ENCODE peak calls at places on chromosomes 16 and 17, in four cellular contexts. Y is psoas muscle, E is B cell, U is ovary. M is an unnamed sample.

GRCh38 chr16:68447721-68448359 is 468 bp downstream of the SMPD3 start:
- DNase-seq in Y (no peak), E (no peak), U (no peak), M (peak; percentile 58)

GRCh38 chr17:47815106-47815918 is 6.3 kb downstream of the OSBPL7 start:
- DNase-seq in Y (no peak), E (no peak), U (no peak), M (no peak)

GRCh38 chr17:41683441-41684007 is 5.2 kb upstream of the EIF1 start:
- DNase-seq in Y (peak; percentile 10), E (no peak), U (no peak), M (no peak)

GRCh38 chr17:47987240-47987835 is 16.4 kb downstream of the CDK5RAP3 start:
- DNase-seq in Y (no peak), E (no peak), U (no peak), M (no peak)

GRCh38 chr16:72018470-72018869 is 9.9 kb downstream of the DHODH start:
- DNase-seq in Y (no peak), E (no peak), U (no peak), M (no peak)

GRCh38 chr17:2602597-2603017 is 9.2 kb downstream of the PAFAH1B1 start:
- DNase-seq in Y (no peak), E (no peak), U (no peak), M (peak; percentile 23)

GRCh38 chr16:12819126-12820117 is 15.7 kb upstream of the CPPED1 start:
- DNase-seq in Y (peak; percentile 71), E (peak; percentile 73), U (no peak), M (peak; percentile 83)

GRCh38 chr16:7397901-7398300 is 65.3 kb downstream of the RBFOX1 start:
- DNase-seq in Y (no peak), E (no peak), U (no peak), M (no peak)

GRCh38 chr17:66541461-66542182 is 239.2 kb downstream of the PRKCA start:
- DNase-seq in Y (no peak), E (no peak), U (peak; percentile 34), M (peak; percentile 35)

GRCh38 chr17:74816883-74817620 is 40.9 kb upstream of the NAT9 start:
- DNase-seq in Y (no peak), E (no peak), U (no peak), M (no peak)

GRCh38 chr17:61450641-61451537 is 1.3 kb upstream of the TBX4 start:
- DNase-seq in Y (no peak), E (no peak), U (no peak), M (no peak)

GRCh38 chr17:58375216-58375615 is 23.2 kb upstream of the SUPT4H1 start:
- DNase-seq in Y (no peak), E (no peak), U (no peak), M (no peak)

GRCh38 chr16:12185563-12185962 is 209.0 kb downstream of the SNX29 start:
- DNase-seq in Y (no peak), E (no peak), U (no peak), M (no peak)

GRCh38 chr16:524274-525011 is 3.1 kb upstream of the CAPN15 start:
- DNase-seq in Y (peak; percentile 68), E (no peak), U (no peak), M (no peak)

GRCh38 chr17:1590031-1590746 is 27.6 kb upstream of the PITPNA start:
- DNase-seq in Y (peak; percentile 95), E (peak; percentile 33), U (no peak), M (peak; percentile 42)

GRCh38 chr16:74700206-74701040 is at the start of gene MLKL:
- DNase-seq in Y (peak; percentile 72), E (peak; percentile 49), U (no peak), M (peak; percentile 80)

GRCh38 chr16:73056911-73057310 is 9.0 kb upstream of the ZFHX3 start:
- DNase-seq in Y (no peak), E (no peak), U (no peak), M (no peak)

GRCh38 chr16:29820730-29821662 is 734 bp downstream of the MVP start:
- DNase-seq in Y (peak; percentile 76), E (peak; percentile 73), U (peak; percentile 74), M (peak; percentile 72)

GRCh38 chr17:29068828-29069227 is 25.9 kb downstream of the PIPOX start:
- DNase-seq in Y (no peak), E (no peak), U (no peak), M (no peak)

GRCh38 chr17:82703036-82703745 is 4.7 kb upstream of the RAB40B start:
- DNase-seq in Y (no peak), E (no peak), U (no peak), M (no peak)

GRCh38 chr17:77489898-77490265 is 349.1 kb downstream of the SEC14L1 start:
- DNase-seq in Y (peak; percentile 97), E (no peak), U (no peak), M (no peak)

GRCh38 chr17:78556812-78557211 is 20.4 kb downstream of the DNAH17 start:
- DNase-seq in Y (no peak), E (no peak), U (no peak), M (no peak)

GRCh38 chr17:51164911-51165679 is 1.1 kb upstream of the NME2 start:
- DNase-seq in Y (no peak), E (no peak), U (peak; percentile 20), M (no peak)

GRCh38 chr17:44502598-44503079 is 567 bp downstream of the GPATCH8 start:
- DNase-seq in Y (no peak), E (peak; percentile 56), U (no peak), M (no peak)

GRCh38 chr17:57665696-57666095 is 79.4 kb downstream of the CCDC182 start:
- DNase-seq in Y (no peak), E (no peak), U (no peak), M (no peak)

GRCh38 chr16:83940630-83941378 is 12.2 kb upstream of the OSGIN1 start:
- DNase-seq in Y (no peak), E (no peak), U (no peak), M (no peak)

DNA sequence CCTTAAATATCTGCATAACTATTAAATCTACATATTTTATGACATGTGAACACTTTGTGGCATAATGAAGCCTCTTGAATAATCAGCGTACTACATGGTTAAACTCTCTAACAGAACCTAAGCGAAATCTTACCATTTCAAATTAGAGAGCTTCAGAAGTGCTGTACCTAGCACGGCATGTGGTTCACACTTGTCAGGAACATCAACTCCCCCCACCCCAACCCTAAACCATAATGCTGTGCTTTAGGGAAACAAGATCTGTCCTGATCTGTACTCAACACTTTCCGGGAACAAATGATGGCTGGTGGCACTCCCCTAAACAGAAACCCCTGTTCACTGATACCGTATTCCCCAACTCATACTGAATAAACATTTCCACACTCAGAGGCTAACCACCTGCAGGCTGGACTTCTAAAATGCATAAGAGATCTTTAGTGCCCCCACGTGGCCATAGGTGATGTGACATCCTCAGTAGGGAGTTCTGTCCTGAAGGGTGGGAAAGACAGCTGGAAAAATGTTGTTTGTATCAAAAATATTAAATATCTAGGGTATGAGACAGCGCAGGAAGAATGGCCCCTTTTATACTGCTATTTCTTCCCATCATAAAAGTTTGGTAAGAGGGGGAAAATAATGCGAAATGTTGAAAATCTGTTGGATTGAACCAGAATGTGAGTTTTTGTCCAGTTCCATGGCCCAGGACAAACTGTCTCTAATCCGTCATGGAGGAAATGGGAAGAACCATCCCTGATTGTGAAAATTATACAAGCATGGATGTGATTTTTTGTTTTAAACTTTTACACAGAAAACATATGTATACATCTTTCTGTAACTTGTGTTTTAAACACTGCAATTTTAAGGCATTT is 88.6 kb downstream of the USP31 start:
- DNase-seq in Y (peak; percentile 62), E (peak; percentile 67), U (peak; percentile 47), M (peak; percentile 80)
- TF ChIP-seq CTCF in Y (peak; percentile 81), E (peak; percentile 97), U (no peak), M (peak; percentile 96)

DNA sequence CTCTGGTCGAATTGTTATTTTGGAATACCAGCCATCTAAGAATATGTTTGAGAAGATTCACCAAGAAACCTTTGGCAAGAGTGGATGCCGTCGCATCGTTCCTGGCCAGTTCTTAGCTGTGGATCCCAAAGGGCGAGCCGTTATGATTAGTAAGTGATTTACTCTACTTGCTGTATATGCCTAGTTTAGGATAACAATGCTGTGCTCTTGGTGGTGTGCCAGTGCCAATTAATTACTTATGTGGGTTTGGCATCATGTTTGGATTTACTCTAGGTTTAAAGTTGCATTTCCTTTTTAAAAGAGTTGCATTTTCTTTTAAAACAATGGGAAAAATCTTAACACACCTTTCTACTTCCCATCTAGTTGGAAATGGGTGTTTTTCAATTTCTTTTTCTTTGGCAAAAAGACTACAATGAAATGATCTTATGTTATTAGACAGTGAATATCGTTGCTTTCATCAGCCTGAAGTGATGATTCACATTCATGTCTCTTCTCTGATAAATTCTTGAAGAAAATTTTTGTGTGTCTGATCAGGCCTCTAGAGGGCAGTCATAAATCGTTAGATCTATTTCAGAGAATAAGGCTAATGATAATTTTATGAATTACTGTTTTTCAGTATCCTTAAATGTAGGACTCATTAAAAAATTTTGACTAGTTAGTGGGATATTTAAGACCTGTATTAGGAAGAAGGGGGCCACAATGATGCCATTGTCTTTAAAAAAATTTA is 5.6 kb downstream of the SF3B3 start:
- DNase-seq in Y (no peak), E (no peak), U (no peak), M (no peak)
- TF ChIP-seq CTCF in Y (peak; percentile 47), E (peak; percentile 63), U (no peak), M (peak; percentile 47)

DNA sequence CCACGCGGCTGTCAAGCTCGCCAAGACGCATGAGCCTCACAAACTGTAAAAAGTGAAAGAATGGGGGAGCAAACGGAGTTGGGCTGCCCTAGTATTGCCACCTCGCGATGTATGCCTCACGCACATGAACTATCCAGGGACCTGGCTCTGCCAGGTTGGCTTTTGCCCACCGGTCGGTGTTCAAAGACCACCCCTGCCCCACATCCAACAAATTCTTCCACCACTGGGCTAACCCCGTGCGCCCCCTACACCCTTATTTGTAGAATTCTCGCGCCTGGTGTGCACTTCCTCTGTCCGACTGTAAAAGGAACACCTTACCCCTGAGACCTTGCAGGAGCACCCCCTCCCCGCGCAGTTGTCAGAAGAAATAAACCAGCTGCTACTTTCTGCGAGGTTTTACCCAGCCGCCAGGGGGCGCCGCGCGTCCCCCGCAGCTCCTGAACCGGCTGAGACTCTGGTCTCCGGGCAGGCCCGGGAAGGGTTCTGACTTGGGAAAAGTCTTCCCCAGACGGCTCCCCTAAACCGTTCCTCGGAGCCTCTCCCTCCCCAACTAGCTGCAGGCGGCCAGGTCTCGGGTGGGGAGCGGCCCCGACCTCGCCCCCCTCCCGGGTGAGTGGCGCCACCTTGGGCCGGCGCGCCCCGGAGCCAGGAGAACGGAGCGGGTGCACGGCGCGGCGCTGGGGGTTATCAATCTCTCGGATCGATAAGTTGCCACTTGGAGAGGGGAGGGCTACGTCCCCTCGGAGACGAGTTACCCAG is 1.7 kb upstream of the ZNF423 start:
- DNase-seq in Y (peak; percentile 87), E (no peak), U (peak; percentile 65), M (peak; percentile 63)
- TF ChIP-seq CTCF in Y (peak; percentile 93), E (peak; percentile 75), U (peak; percentile 91), M (peak; percentile 92)

DNA sequence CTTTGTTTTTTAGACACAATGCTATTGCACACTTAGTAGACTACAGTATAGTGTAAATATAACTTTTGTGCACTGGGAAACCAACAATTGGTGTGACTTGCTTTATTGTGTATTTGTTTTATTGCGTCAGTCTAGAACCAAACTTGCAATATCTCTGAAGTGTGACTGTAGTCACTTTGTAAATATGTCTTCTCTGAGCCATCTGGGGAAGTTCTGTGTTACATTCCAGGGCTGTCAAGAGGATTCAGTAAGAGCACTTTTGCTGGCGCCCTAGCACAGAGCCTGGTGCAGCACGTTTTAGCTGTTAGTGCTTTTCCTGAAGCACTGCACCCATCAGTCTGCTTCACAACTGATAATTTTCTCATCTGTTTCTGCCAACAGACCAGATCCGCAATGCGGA is 73.2 kb downstream of the NT5M start:
- DNase-seq in Y (no peak), E (no peak), U (no peak), M (no peak)
- TF ChIP-seq CTCF in Y (no peak), E (no peak), U (no peak), M (no peak)

DNA sequence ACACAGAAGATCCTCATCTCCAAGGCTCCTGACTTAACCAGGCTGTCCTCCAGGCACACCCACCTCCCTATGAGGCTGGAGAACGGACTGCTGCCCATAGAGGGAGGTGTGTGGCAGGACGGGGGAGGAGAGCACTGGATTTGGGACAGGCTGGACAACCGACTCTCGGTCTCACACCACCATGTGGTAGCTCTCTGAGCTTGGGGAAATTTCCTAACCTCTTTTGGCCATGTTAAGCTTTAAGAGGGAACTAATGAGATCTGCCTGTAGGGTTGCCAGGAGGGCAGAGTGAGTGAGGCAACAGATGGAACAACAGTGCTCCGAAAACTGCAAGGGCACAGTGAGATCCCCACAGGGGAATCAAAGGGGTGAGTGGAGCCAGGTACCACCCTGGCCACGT is 32.7 kb downstream of the RHBDL3 start:
- DNase-seq in Y (no peak), E (no peak), U (no peak), M (no peak)
- TF ChIP-seq CTCF in Y (no peak), E (no peak), U (no peak), M (no peak)